ENCODE peak calls at places on chromosomes 6 and 20, in seven cellular contexts. A is iris pigment epithelial cell; I is stimulated activated naive B cell treated with anti-CD40 and anti-IgM and Interleukin-4, amounts not matched to agents 10 μg/mL and 1 μg/mL and 100 μg/mL, for 72 hours; Z is stimulated activated CD8-positive, alpha-beta memory T cell treated with anti-CD3 and anti-CD28 coated beads, Interleukin-12 subunit alpha, Interleukin-12 subunit beta, amount 100 ng/mL, for 4 hours; Y is M059J; S is stimulated activated CD4-positive, alpha-beta T cell treated with anti-CD3 and anti-CD28 coated beads, Interleukin-15, amount 100 ng/mL, for 24 hours; E is mesothelial cell of epicardium. D is an unnamed sample.

GRCh38 chr6:108952776-108953486 is 104.7 kb downstream of the ARMC2 start:
- DNase-seq in I (no peak), E (no peak), Z (no peak), A (no peak), Y (no peak), S (no peak), D (no peak)

GRCh38 chr20:64149809-64150560 is 14.3 kb upstream of the MYT1 start:
- DNase-seq in S (no peak), I (no peak), A (no peak), Z (no peak), Y (no peak), E (no peak), D (no peak)

GRCh38 chr6:143034689-143035334 is 25.9 kb upstream of the AIG1 start:
- DNase-seq in S (no peak), A (no peak), I (no peak), Z (no peak), E (no peak), Y (no peak), D (no peak)

GRCh38 chr6:140062042-140063041 is 687.9 kb upstream of the CITED2 start:
- DNase-seq in A (peak), I (no peak), S (no peak), E (peak), Z (no peak), Y (peak), D (peak)

GRCh38 chr6:137967689-137968467 is 100.8 kb downstream of the TNFAIP3 start:
- DNase-seq in S (no peak), A (peak), Y (peak), I (no peak), E (no peak), Z (no peak), D (peak)

GRCh38 chr6:153027480-153027879 is 25.0 kb upstream of the MTRF1L start:
- DNase-seq in E (no peak), Y (no peak), I (no peak), Z (no peak), S (no peak), A (no peak), D (no peak)

GRCh38 chr6:44942201-44942600 is 385.9 kb upstream of the RUNX2 start:
- DNase-seq in Z (no peak), E (no peak), I (no peak), S (no peak), Y (peak), A (peak), D (peak)

GRCh38 chr6:50907565-50907964 is 88.9 kb downstream of the TFAP2B start:
- DNase-seq in S (no peak), E (no peak), A (no peak), Z (no peak), I (no peak), Y (no peak), D (no peak)

GRCh38 chr6:27591660-27592059 is 118.8 kb upstream of the ZNF184 start:
- DNase-seq in Y (peak), Z (no peak), S (peak), I (no peak), A (peak), E (no peak), D (peak)

GRCh38 chr6:29596381-29596900 is 11.5 kb downstream of the OR2H2 start:
- DNase-seq in Z (no peak), Y (no peak), S (no peak), I (no peak), A (no peak), E (no peak), D (no peak)

GRCh38 chr6:41638801-41639555 is 710 bp downstream of the MDFI start:
- DNase-seq in I (no peak), Y (no peak), E (no peak), Z (no peak), A (peak), S (no peak), D (no peak)

GRCh38 chr6:42363906-42364859 is 87.5 kb downstream of the TRERF1 start:
- DNase-seq in A (no peak), E (no peak), Z (no peak), I (no peak), Y (no peak), S (no peak), D (no peak)

GRCh38 chr6:121582262-121582661 is 146.8 kb downstream of the GJA1 start:
- DNase-seq in E (no peak), S (no peak), Y (no peak), I (no peak), Z (no peak), A (no peak), D (no peak)

GRCh38 chr6:72316675-72317380 is 305.0 kb upstream of the KCNQ5 start:
- DNase-seq in S (no peak), I (no peak), E (no peak), Z (no peak), Y (no peak), A (no peak), D (no peak)

GRCh38 chr6:131821408-131821807 is 13.6 kb downstream of the ENPP1 start:
- DNase-seq in A (no peak), S (no peak), Y (no peak), I (no peak), Z (no peak), E (no peak), D (no peak)

GRCh38 chr6:22975079-22975478 is 405.7 kb downstream of the HDGFL1 start:
- DNase-seq in S (no peak), A (no peak), Z (no peak), Y (no peak), I (no peak), E (no peak), D (no peak)

GRCh38 chr6:52577022-52577777 is at the start of gene TRAM2:
- DNase-seq in S (peak), A (peak), E (peak), Z (peak), I (peak), Y (peak), D (peak)

GRCh38 chr6:119333707-119334295 is 15.8 kb downstream of the MAN1A1 start:
- DNase-seq in Z (no peak), I (no peak), A (no peak), Y (peak), E (no peak), S (no peak), D (no peak)

GRCh38 chr6:4936681-4937041 is 67.2 kb downstream of the RPP40 start:
- DNase-seq in I (no peak), Z (no peak), S (no peak), Y (peak), E (no peak), A (peak), D (peak)

GRCh38 chr6:32216292-32216691 is 7.6 kb downstream of the NOTCH4 start:
- DNase-seq in Z (no peak), E (no peak), S (no peak), Y (no peak), I (no peak), A (no peak), D (no peak)

GRCh38 chr6:112941613-112942012 is 594.5 kb downstream of the RFPL4B start:
- DNase-seq in S (no peak), I (no peak), Z (no peak), A (peak), Y (no peak), E (no peak), D (no peak)

GRCh38 chr20:44209691-44210421 is 715 bp downstream of the OSER1 start:
- DNase-seq in S (peak), Z (no peak), Y (peak), I (no peak), A (peak), E (no peak), D (no peak)

GRCh38 chr20:5056801-5057599 is 55.7 kb upstream of the SLC23A2 start:
- DNase-seq in I (peak), Z (peak), A (peak), Y (peak), S (peak), E (no peak), D (peak)

GRCh38 chr6:8939615-8940014 is 504.3 kb upstream of the SLC35B3 start:
- DNase-seq in A (peak), E (no peak), Y (peak), I (no peak), Z (no peak), S (no peak), D (no peak)

D was measured in foreskin fibroblast.